ENCODE peak calls at places on chromosome 16, in four cellular contexts. T is WTC11, H is K562, G is HepG2. X is an unnamed sample.

GRCh38 chr16:67339453-67339852 is 12.8 kb downstream of the LRRC36 start:
- DNase-seq in G (peak), T (no peak), H (no peak), X (peak)

GRCh38 chr16:86737083-86737482 is 158.7 kb downstream of the FOXL1 start:
- DNase-seq in T (no peak), H (no peak), G (no peak), X (no peak)

GRCh38 chr16:86794216-86794864 is 216.0 kb downstream of the FOXL1 start:
- DNase-seq in H (no peak), G (no peak), T (no peak), X (no peak)

GRCh38 chr16:2239231-2239675 is 3.0 kb downstream of the DNASE1L2 start:
- DNase-seq in H (no peak), G (no peak), T (no peak), X (no peak)

GRCh38 chr16:89598199-89598598 is 15.2 kb upstream of the DPEP1 start:
- DNase-seq in T (no peak), H (no peak), G (no peak), X (peak)

GRCh38 chr16:49528035-49528434 is 154.4 kb downstream of the C16orf78 start:
- DNase-seq in G (no peak), T (no peak), H (no peak), X (no peak)

GRCh38 chr16:35908942-35909341 is 2449.5 kb downstream of the TP53TG3F start:
- DNase-seq in G (no peak), H (peak), T (no peak), X (no peak)

GRCh38 chr16:53949716-53950410 is 245.9 kb downstream of the FTO start:
- DNase-seq in T (no peak), G (peak), H (no peak), X (no peak)

GRCh38 chr16:68069511-68070248 is 15.5 kb upstream of the NFATC3 start:
- DNase-seq in T (no peak), G (no peak), H (no peak), X (no peak)

GRCh38 chr16:47084198-47084597 is 59.5 kb downstream of the NETO2 start:
- DNase-seq in T (no peak), G (no peak), H (no peak), X (no peak)

GRCh38 chr16:1770328-1771071 is 843 bp downstream of the NME3 start:
- DNase-seq in H (peak), T (peak), G (no peak), X (no peak)

GRCh38 chr16:17389392-17389791 is 81.4 kb downstream of the XYLT1 start:
- DNase-seq in T (no peak), H (no peak), G (no peak), X (no peak)

GRCh38 chr16:70715113-70715711 is 29.4 kb upstream of the MTSS2 start:
- DNase-seq in T (no peak), H (peak), G (no peak), X (peak)

GRCh38 chr16:14043793-14044192 is 27.3 kb upstream of the MRTFB start:
- DNase-seq in T (no peak), G (no peak), H (no peak), X (no peak)

GRCh38 chr16:30948087-30948955 is 547 bp upstream of the ORAI3 start:
- DNase-seq in T (peak), H (peak), G (peak), X (peak)

GRCh38 chr16:30950516-30951073 is 1.7 kb downstream of the ORAI3 start:
- DNase-seq in G (no peak), T (no peak), H (no peak), X (no peak)

GRCh38 chr16:30947533-30948086 is 1.3 kb upstream of the ORAI3 start:
- DNase-seq in G (no peak), H (no peak), T (no peak), X (no peak)

GRCh38 chr16:30949655-30950515 is 1.0 kb downstream of the ORAI3 start:
- DNase-seq in T (peak), H (peak), G (peak), X (peak)

GRCh38 chr16:30948956-30949654 is at the start of gene ORAI3:
- DNase-seq in T (peak), G (no peak), H (peak), X (peak)
- TF ChIP-seq HMGXB4 in T (peak), G (peak), H (no peak), X (no peak)

GRCh38 chr16:12904041-12904671 is 2.8 kb downstream of the SHISA9 start:
- DNase-seq in G (no peak), H (no peak), T (peak), X (no peak)

GRCh38 chr16:12906765-12907516 is 5.5 kb downstream of the SHISA9 start:
- DNase-seq in G (no peak), T (no peak), H (no peak), X (no peak)

GRCh38 chr16:12907670-12908233 is 6.4 kb downstream of the SHISA9 start:
- DNase-seq in H (peak), G (peak), T (peak), X (peak)

GRCh38 chr16:12903325-12904040 is 2.1 kb downstream of the SHISA9 start:
- DNase-seq in G (no peak), H (no peak), T (peak), X (no peak)

GRCh38 chr16:12906271-12906670 is 4.9 kb downstream of the SHISA9 start:
- DNase-seq in G (no peak), T (no peak), H (no peak), X (no peak)
- TF ChIP-seq HMGXB4 in G (no peak), T (no peak), H (no peak), X (no peak)

GRCh38 chr16:28951410-28951943 is 740 bp downstream of the NFATC2IP start:
- DNase-seq in H (no peak), T (peak), G (no peak), X (no peak)
- TF ChIP-seq HMGXB4 in H (no peak), T (no peak), G (no peak), X (no peak)

DNA sequence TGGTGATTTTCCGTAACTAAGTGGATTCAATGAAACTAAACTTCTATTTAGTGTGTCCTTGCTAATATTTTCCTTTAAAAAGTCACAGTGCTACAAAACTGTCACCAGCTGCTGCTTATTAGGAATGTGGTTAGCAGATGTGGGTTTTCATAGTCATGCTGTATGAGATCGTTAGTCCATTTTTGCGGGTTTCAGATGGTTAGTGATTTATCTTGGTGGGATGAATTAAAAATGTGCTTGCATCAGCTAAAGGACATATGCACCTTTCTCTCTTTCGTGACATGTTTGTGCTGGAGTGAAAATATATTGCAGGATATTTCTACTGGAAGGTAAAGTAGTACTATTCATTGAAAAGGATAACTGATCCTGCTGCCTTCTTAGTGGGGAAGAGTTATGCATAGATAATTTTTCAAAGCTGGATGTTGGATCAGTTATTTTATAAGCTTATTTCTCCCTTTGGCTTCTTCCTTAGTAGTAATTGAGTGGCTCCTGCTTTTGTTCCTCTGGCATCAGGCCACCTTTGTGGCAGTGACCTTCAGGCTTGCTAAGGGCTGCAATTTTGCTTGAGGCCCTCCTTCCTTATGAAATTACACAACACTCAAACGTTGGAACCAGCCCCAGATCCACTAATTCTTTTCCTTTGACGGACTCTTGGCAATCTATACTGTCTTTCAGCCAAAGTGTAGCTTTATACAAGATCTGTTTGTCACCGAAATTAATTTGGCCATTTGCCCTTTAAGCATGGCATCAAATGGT is 7.5 kb upstream of the SNTB2 start:
- DNase-seq in H (no peak), G (peak), T (no peak), X (peak)
- TF ChIP-seq HMGXB4 in H (no peak), G (no peak), T (no peak), X (peak)

GRCh38 chr16:57513371-57514102 is 22.8 kb downstream of the CCDC102A start:
- DNase-seq in H (no peak), G (no peak), T (no peak), X (no peak)
- TF ChIP-seq HMGXB4 in H (no peak), G (no peak), T (no peak), X (no peak)

GRCh38 chr16:85172465-85173071 is 60.3 kb upstream of the CIBAR2 start:
- DNase-seq in H (peak), G (peak), T (peak), X (peak)
- TF ChIP-seq HMGXB4 in H (no peak), G (peak), T (no peak), X (no peak)

GRCh38 chr16:74872302-74872701 is 97.7 kb upstream of the FA2H start:
- DNase-seq in T (no peak), G (no peak), H (no peak), X (no peak)

GRCh38 chr16:74871608-74872007 is 97.0 kb upstream of the FA2H start:
- DNase-seq in H (no peak), G (no peak), T (peak), X (no peak)

GRCh38 chr16:74877706-74878105 is 103.1 kb upstream of the FA2H start:
- DNase-seq in T (no peak), H (no peak), G (no peak), X (no peak)

GRCh38 chr16:74874123-74874522 is 99.5 kb upstream of the FA2H start:
- DNase-seq in G (no peak), T (no peak), H (no peak), X (no peak)

GRCh38 chr16:74874912-74875311 is 100.3 kb upstream of the FA2H start:
- DNase-seq in G (no peak), H (no peak), T (no peak), X (no peak)
- TF ChIP-seq HMGXB4 in G (no peak), H (no peak), T (no peak), X (no peak)

DNA sequence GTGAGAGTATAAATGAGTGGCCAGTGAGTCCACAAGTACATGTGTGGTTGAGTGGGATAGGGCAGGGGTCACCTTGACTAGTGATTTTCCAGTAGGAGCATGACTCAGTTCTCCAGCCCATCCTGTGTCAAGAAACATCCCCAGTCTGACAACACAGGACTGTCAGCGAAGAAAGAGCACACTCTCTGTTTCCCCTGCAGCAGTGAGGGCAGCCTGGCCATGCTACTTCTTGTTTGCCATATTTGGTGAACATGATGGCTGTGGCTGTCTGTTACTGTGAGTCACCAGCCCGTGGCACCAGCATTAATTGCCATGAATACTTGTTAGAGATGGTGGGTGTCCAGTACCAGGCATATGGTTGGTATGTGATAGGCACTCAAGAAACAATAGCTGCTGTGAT is 13.1 kb upstream of the SALL1 start:
- DNase-seq in T (no peak), H (no peak), G (no peak), X (no peak)
- TF ChIP-seq HMGXB4 in T (no peak), H (no peak), G (no peak), X (no peak)

DNA sequence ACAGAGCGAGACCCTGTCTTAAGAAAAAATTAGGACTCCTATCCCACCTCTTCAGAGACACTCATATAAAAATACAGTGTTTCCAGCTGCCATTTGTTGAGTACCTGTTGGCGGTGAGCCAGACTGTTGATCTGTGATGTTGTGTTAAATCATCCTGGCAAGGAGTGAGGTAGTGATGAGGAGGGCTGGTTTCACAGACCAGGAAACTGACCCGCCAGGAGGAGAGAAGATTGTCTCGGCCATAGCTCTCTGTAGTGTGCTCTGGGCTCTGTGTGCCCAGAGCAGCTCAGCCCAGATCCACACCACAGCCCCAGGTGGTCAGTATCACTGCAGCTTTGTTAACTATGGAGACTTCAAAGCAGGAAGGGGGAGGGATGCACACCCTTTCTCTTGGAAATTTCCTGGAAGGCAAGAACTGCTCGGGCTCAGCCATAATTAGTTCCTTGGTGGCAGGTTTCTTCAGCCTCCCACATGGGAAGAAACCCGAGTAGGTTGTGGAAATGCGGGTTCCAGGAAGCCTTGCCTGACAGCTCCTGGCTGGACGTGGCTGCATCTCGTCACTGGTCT is 343.0 kb downstream of the SNX29 start:
- DNase-seq in T (no peak), G (no peak), H (no peak), X (no peak)
- TF ChIP-seq HMGXB4 in T (no peak), G (no peak), H (no peak), X (no peak)

X was measured in A549.